ENCODE peak calls at places on chromosomes 4 and X, in four cellular contexts. R is nephron progenitor cell, O is kidney epithelial cell, J is GM06990. I is an unnamed sample.

GRCh38 chrX:113058634-113059033 is 218.0 kb upstream of the AMOT start:
- DNase-seq in O (no peak), J (no peak), R (no peak), I (no peak)

GRCh38 chrX:9071031-9071650 is 37.2 kb upstream of the FAM9B start:
- DNase-seq in O (no peak), J (no peak), R (no peak), I (no peak)

GRCh38 chr4:119031218-119031617 is 104.4 kb upstream of the MYOZ2 start:
- DNase-seq in J (no peak), R (no peak), O (no peak), I (no peak)

GRCh38 chr4:112523764-112524505 is 8.0 kb upstream of the NEUROG2 start:
- DNase-seq in R (peak; percentile 86), O (no peak), J (peak; percentile 87), I (peak; percentile 89)

GRCh38 chr4:45484740-45485139 is 639.1 kb downstream of the GABRG1 start:
- DNase-seq in R (no peak), O (no peak), J (no peak), I (no peak)

GRCh38 chr4:86451560-86452322 is 91.9 kb upstream of the MAPK10 start:
- DNase-seq in R (no peak), O (no peak), J (no peak), I (no peak)

GRCh38 chr4:123516576-123516975 is 120.0 kb downstream of the SPRY1 start:
- DNase-seq in J (no peak), O (no peak), R (no peak), I (no peak)

GRCh38 chrX:83509246-83509801 is 1.2 kb downstream of the POU3F4 start:
- DNase-seq in O (no peak), R (peak; percentile 15), J (no peak), I (no peak)

GRCh38 chr4:178556796-178557195 is 1114.6 kb upstream of the AGA start:
- DNase-seq in R (no peak), J (no peak), O (no peak), I (no peak)

GRCh38 chr4:10386044-10386443 is 71.2 kb downstream of the ZNF518B start:
- DNase-seq in R (no peak), J (no peak), O (no peak), I (no peak)

GRCh38 chr4:10383417-10383816 is 73.8 kb downstream of the ZNF518B start:
- DNase-seq in J (no peak), R (no peak), O (no peak), I (no peak)

GRCh38 chr4:10381146-10381545 is 76.1 kb downstream of the ZNF518B start:
- DNase-seq in R (no peak), J (no peak), O (no peak), I (no peak)

GRCh38 chr4:10384974-10385373 is 72.3 kb downstream of the ZNF518B start:
- DNase-seq in O (no peak), R (no peak), J (no peak), I (no peak)

DNA sequence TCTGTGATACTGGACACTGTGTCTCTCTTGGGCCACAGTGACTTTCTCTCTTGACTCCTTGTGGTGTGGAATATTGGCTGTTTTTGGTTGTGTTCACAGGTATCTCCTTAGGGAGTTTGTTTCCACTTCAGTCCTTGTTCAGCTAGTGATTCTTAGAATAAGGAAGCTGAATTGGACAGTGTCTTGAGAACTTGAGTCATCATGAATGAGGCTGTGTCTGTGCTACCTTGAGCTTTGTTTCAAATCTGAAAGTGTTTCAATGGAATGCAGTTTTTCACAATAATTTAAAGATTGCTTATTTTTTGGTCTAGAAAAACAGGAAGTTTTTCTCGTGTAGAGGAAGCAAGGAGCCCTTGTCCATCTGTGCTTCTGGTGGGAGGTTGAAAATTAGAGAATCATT is 76.5 kb downstream of the ZNF518B start:
- DNase-seq in R (no peak), J (no peak), O (no peak), I (no peak)
- TF ChIP-seq CTCF in R (no peak), J (no peak), O (no peak), I (no peak)

GRCh38 chr4:56467284-56468096 is at the start of gene SRP72:
- DNase-seq in R (peak; percentile 91), J (peak; percentile 85), O (peak; percentile 61), I (peak; percentile 92)
- TF ChIP-seq CTCF in R (no peak), J (no peak), O (no peak), I (no peak)

DNA sequence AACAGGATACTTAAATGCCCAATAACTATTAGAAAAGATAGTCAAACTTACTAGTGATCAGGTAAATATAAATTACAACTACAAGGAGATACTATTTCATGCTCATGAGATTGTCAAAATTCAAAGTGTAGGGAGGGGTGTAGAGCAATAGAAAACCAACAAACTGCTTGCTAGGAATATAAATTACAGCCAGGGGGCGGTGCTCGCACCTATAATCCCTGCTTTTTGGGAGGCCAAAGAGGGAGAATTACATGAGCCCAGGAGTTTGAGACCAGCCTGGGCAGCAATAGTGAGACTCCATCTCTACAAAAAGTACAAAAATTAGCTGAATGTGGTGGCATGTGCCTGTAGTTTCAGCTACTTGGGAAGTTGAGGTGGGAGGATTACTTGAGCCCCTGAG is 556.5 kb upstream of the NR3C2 start:
- DNase-seq in R (no peak), O (no peak), J (no peak), I (no peak)
- TF ChIP-seq CTCF in R (peak; percentile 30), O (peak; percentile 21), J (peak; percentile 45), I (peak; percentile 20)

GRCh38 chr4:99998062-99998880 is 48.2 kb upstream of the H2AZ1 start:
- DNase-seq in J (no peak), O (peak; percentile 10), R (no peak), I (peak; percentile 25)
- TF ChIP-seq CTCF in J (peak; percentile 36), O (peak; percentile 29), R (peak; percentile 35), I (peak; percentile 13)

DNA sequence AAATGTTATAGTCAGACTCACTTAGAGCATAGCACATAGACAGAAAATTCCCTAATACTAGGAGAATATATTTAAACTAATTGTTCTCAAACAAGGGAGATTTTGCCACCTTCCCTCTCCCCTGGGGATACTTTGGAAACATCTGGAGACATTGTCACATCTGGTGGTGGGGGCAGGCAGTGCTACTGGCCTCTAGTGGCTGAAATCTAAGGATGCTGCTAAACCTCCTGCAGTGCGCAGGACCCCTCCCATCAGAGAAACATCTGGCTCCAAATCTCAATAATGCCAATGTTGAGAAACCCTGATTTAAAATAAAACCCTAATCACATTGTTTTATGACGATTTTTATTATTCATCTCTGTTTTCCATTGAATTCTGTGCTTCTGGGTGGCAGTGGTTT is 244.9 kb downstream of the FRMPD4 start:
- DNase-seq in O (no peak), R (no peak), J (no peak), I (no peak)
- TF ChIP-seq CTCF in O (peak; percentile 37), R (peak; percentile 32), J (peak; percentile 59), I (no peak)

GRCh38 chrX:12372111-12372510 is 233.8 kb downstream of the FRMPD4 start:
- DNase-seq in O (no peak), J (no peak), R (no peak), I (no peak)
- TF ChIP-seq CTCF in O (no peak), J (no peak), R (no peak), I (no peak)

DNA sequence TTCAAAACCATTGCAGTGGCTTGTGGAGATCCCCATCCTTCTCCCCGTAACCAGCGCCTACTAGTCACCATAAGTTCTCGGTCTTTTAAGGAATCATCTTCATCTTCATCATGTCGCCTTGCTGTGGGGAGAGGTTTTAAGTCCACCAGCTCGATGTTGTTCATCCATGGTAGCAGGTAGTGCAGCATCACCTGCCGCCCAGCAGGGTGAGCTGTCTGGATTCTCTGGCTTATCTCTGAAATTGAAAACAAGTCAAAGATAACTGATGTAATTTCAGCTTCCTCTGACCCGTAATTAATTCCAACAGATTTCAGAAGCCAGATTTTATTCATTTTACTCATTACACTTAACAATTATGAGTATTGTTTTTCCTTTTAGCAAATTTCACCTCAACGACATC is 67.4 kb downstream of the ZAR1 start:
- DNase-seq in J (no peak), O (no peak), R (no peak), I (no peak)
- TF ChIP-seq CTCF in J (peak; percentile 25), O (peak; percentile 31), R (no peak), I (no peak)

DNA sequence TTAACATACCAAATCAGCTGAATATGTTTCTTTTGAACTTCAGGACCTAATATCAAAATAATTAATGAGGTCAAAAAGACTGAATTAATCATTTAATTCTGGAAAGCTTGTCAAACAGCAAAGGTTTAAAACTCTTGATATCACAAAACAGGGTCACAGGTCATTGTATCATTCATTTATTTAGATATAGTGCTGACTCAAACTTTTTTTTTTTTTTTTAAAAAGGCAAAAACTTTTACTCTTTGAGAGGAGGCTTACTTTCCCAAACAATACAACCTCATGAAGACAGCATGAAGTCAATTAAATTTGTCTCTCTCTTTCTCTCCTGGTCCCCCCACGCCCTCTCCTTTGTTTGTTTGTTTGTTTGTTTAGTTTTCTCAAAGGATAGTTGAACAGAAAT is 15.6 kb upstream of the GPR78 start:
- DNase-seq in O (no peak), R (no peak), J (no peak), I (no peak)
- TF ChIP-seq CTCF in O (no peak), R (no peak), J (no peak), I (no peak)

GRCh38 chr4:183129675-183130074 is 30.6 kb downstream of the WWC2 start:
- DNase-seq in J (no peak), R (no peak), O (no peak), I (no peak)

GRCh38 chr4:183132865-183133264 is 33.8 kb downstream of the WWC2 start:
- DNase-seq in J (no peak), R (no peak), O (no peak), I (no peak)

GRCh38 chr4:183132081-183132480 is 33.0 kb downstream of the WWC2 start:
- DNase-seq in J (no peak), O (no peak), R (no peak), I (no peak)

GRCh38 chr4:183130328-183131155 is 31.5 kb downstream of the WWC2 start:
- DNase-seq in R (no peak), O (no peak), J (no peak), I (no peak)

DNA sequence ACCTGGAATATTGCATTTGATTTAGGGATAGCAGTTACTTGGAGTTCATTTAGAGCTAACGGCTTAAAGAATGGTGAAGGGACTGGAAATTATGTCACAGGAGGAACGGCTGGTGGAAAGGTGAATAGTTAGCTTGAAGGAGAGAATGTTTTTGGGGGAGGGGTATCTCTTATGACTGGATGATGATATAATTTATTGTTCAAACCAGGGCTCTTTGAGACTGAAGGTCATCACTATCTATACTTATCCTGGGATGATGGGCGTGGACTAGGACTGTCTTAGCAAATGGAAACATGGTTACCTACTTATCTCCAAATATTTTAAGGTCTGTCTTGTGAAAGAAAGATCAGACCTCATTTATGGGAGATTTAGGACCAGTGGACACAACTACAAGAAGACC is 30.1 kb downstream of the WWC2 start:
- DNase-seq in R (no peak), J (no peak), O (no peak), I (no peak)
- TF ChIP-seq CTCF in R (no peak), J (no peak), O (no peak), I (no peak)